ENCODE peak calls at places on chromosomes 1 and 21, in ten cellular contexts. A, J, Y, Z, V, X, P, I, S and K are unnamed samples.

GRCh38 chr1:85342177-85342576 is 65.7 kb upstream of the BCL10 start:
- DNase-seq in A (no peak), J (no peak), Y (no peak), Z (no peak), V (no peak), X (no peak), P (no peak), I (no peak), S (peak), K (no peak)

GRCh38 chr1:21894034-21894881 is 42.9 kb downstream of the HSPG2 start:
- DNase-seq in A (no peak), J (no peak), Y (no peak), Z (no peak), V (no peak), X (peak), P (no peak), I (no peak), S (no peak), K (no peak)

GRCh38 chr1:56064705-56065104 is 514.7 kb downstream of the PLPP3 start:
- DNase-seq in A (no peak), J (no peak), Y (no peak), Z (no peak), V (no peak), X (no peak), P (no peak), I (no peak), S (peak), K (no peak)

GRCh38 chr1:33430751-33431593 is at the start of gene PHC2:
- DNase-seq in A (peak), J (peak), Y (peak), Z (peak), V (peak), X (peak), P (peak), I (peak), S (peak), K (peak)

GRCh38 chr1:225441314-225442119 is 13.7 kb upstream of the LBR start:
- DNase-seq in A (no peak), J (no peak), Y (no peak), Z (no peak), V (no peak), X (no peak), P (no peak), I (no peak), S (no peak), K (no peak)

GRCh38 chr21:31501921-31502320 is 157.6 kb upstream of the SOD1 start:
- DNase-seq in A (no peak), J (no peak), Y (no peak), Z (no peak), V (no peak), X (no peak), P (no peak), I (no peak), S (no peak), K (no peak)

GRCh38 chr1:227788279-227789041 is 27.0 kb upstream of the PRSS38 start:
- DNase-seq in A (peak), J (peak), Y (peak), Z (no peak), V (peak), X (peak), P (peak), I (no peak), S (no peak), K (peak)

GRCh38 chr1:44817307-44817706 is 9.0 kb downstream of the BTBD19 start:
- DNase-seq in A (no peak), J (no peak), Y (no peak), Z (no peak), V (no peak), X (no peak), P (no peak), I (no peak), S (no peak), K (no peak)

GRCh38 chr1:85240659-85241058 is 18.8 kb downstream of the C1orf52 start:
- DNase-seq in A (no peak), J (no peak), Y (no peak), Z (no peak), V (no peak), X (no peak), P (no peak), I (no peak), S (no peak), K (no peak)

GRCh38 chr1:24990796-24991195 is 60.7 kb upstream of the RUNX3 start:
- DNase-seq in A (no peak), J (peak), Y (peak), Z (no peak), V (no peak), X (no peak), P (no peak), I (no peak), S (no peak), K (no peak)

GRCh38 chr1:176717052-176717754 is 254.2 kb downstream of the PAPPA2 start:
- DNase-seq in A (no peak), J (no peak), Y (no peak), Z (no peak), V (no peak), X (no peak), P (no peak), I (no peak), S (no peak), K (no peak)

GRCh38 chr1:82395450-82395849 is 594.7 kb downstream of the ADGRL2 start:
- DNase-seq in A (no peak), J (no peak), Y (no peak), Z (no peak), V (no peak), X (no peak), P (no peak), I (no peak), S (no peak), K (no peak)

GRCh38 chr1:183812111-183812510 is 7.2 kb downstream of the RGL1 start:
- DNase-seq in A (no peak), J (no peak), Y (no peak), Z (no peak), V (no peak), X (no peak), P (no peak), I (no peak), S (no peak), K (no peak)

GRCh38 chr1:64042331-64043100 is 160.9 kb upstream of the UBE2U start:
- DNase-seq in A (no peak), J (no peak), Y (no peak), Z (no peak), V (no peak), X (no peak), P (no peak), I (no peak), S (peak), K (no peak)